ENCODE peak calls at places on chromosomes 2 and 18, in six cellular contexts. One of them, this sample, is unnamed.

GRCh38 chr2:121689356-121689755 is 40.1 kb upstream of the CLASP1 start:
- DNase-seq in left ventricle myocardium inferior: no peak
- DNase-seq in AG04449: no peak
- DNase-seq in astrocyte of the cerebellum: peak
- DNase-seq in spleen: no peak
- DNase-seq in body of pancreas: peak
- DNase-seq in this sample: peak

GRCh38 chr2:118014492-118014824 is 588 bp upstream of the CCDC93 start:
- DNase-seq in left ventricle myocardium inferior: no peak
- DNase-seq in AG04449: no peak
- DNase-seq in astrocyte of the cerebellum: no peak
- DNase-seq in spleen: no peak
- DNase-seq in body of pancreas: no peak
- DNase-seq in this sample: no peak

GRCh38 chr18:76957384-76958355 is 135.3 kb downstream of the ZNF236 start:
- DNase-seq in left ventricle myocardium inferior: no peak
- DNase-seq in AG04449: no peak
- DNase-seq in astrocyte of the cerebellum: no peak
- DNase-seq in spleen: no peak
- DNase-seq in body of pancreas: no peak
- DNase-seq in this sample: no peak

GRCh38 chr2:1450935-1451334 is 37.7 kb downstream of the TPO start:
- DNase-seq in left ventricle myocardium inferior: no peak
- DNase-seq in AG04449: no peak
- DNase-seq in astrocyte of the cerebellum: no peak
- DNase-seq in spleen: no peak
- DNase-seq in body of pancreas: no peak
- DNase-seq in this sample: no peak

GRCh38 chr2:68767031-68767961 is 32.7 kb downstream of the ARHGAP25 start:
- DNase-seq in left ventricle myocardium inferior: no peak
- DNase-seq in AG04449: no peak
- DNase-seq in astrocyte of the cerebellum: no peak
- DNase-seq in spleen: peak
- DNase-seq in body of pancreas: no peak
- DNase-seq in this sample: no peak

GRCh38 chr2:156765043-156765442 is 328.9 kb downstream of the GPD2 start:
- DNase-seq in left ventricle myocardium inferior: no peak
- DNase-seq in AG04449: no peak
- DNase-seq in astrocyte of the cerebellum: no peak
- DNase-seq in spleen: no peak
- DNase-seq in body of pancreas: no peak
- DNase-seq in this sample: no peak

GRCh38 chr18:37483984-37484892 is 81.4 kb downstream of the CELF4 start:
- DNase-seq in left ventricle myocardium inferior: no peak
- DNase-seq in AG04449: no peak
- DNase-seq in astrocyte of the cerebellum: no peak
- DNase-seq in spleen: no peak
- DNase-seq in body of pancreas: no peak
- DNase-seq in this sample: no peak

GRCh38 chr18:12015697-12016062 is 34.4 kb downstream of the IMPA2 start:
- DNase-seq in left ventricle myocardium inferior: peak
- DNase-seq in AG04449: no peak
- DNase-seq in astrocyte of the cerebellum: no peak
- DNase-seq in spleen: peak
- DNase-seq in body of pancreas: peak
- DNase-seq in this sample: no peak

GRCh38 chr18:13275075-13275474 is 56.5 kb downstream of the LDLRAD4 start:
- DNase-seq in left ventricle myocardium inferior: no peak
- DNase-seq in AG04449: no peak
- DNase-seq in astrocyte of the cerebellum: no peak
- DNase-seq in spleen: no peak
- DNase-seq in body of pancreas: no peak
- DNase-seq in this sample: no peak

GRCh38 chr18:6203791-6204190 is 210.9 kb downstream of the L3MBTL4 start:
- DNase-seq in left ventricle myocardium inferior: no peak
- DNase-seq in AG04449: no peak
- DNase-seq in astrocyte of the cerebellum: no peak
- DNase-seq in spleen: no peak
- DNase-seq in body of pancreas: peak
- DNase-seq in this sample: no peak

GRCh38 chr2:63060079-63060482 is 9.5 kb downstream of the OTX1 start:
- DNase-seq in left ventricle myocardium inferior: no peak
- DNase-seq in AG04449: no peak
- DNase-seq in astrocyte of the cerebellum: no peak
- DNase-seq in spleen: no peak
- DNase-seq in body of pancreas: no peak
- DNase-seq in this sample: no peak

GRCh38 chr2:126970583-126970982 is 71.9 kb downstream of the TEX51 start:
- DNase-seq in left ventricle myocardium inferior: no peak
- DNase-seq in AG04449: no peak
- DNase-seq in astrocyte of the cerebellum: no peak
- DNase-seq in spleen: no peak
- DNase-seq in body of pancreas: no peak
- DNase-seq in this sample: no peak

GRCh38 chr2:9594361-9595063 is 36.3 kb downstream of the YWHAQ start:
- DNase-seq in left ventricle myocardium inferior: no peak
- DNase-seq in AG04449: peak
- DNase-seq in astrocyte of the cerebellum: peak
- DNase-seq in spleen: no peak
- DNase-seq in body of pancreas: peak
- DNase-seq in this sample: peak

GRCh38 chr2:191376981-191377629 is 131.9 kb downstream of the MYO1B start:
- DNase-seq in left ventricle myocardium inferior: peak
- DNase-seq in AG04449: peak
- DNase-seq in astrocyte of the cerebellum: peak
- DNase-seq in spleen: no peak
- DNase-seq in body of pancreas: peak
- DNase-seq in this sample: peak

GRCh38 chr2:105714141-105714540 is 30.6 kb upstream of the NCK2 start:
- DNase-seq in left ventricle myocardium inferior: no peak
- DNase-seq in AG04449: no peak
- DNase-seq in astrocyte of the cerebellum: no peak
- DNase-seq in spleen: no peak
- DNase-seq in body of pancreas: no peak
- DNase-seq in this sample: no peak

GRCh38 chr2:236180831-236181453 is 12.8 kb upstream of the GBX2 start:
- DNase-seq in left ventricle myocardium inferior: no peak
- DNase-seq in AG04449: no peak
- DNase-seq in astrocyte of the cerebellum: no peak
- DNase-seq in spleen: no peak
- DNase-seq in body of pancreas: peak
- DNase-seq in this sample: no peak

GRCh38 chr2:237527241-237527640 is 39.1 kb upstream of the PRLH start:
- DNase-seq in left ventricle myocardium inferior: no peak
- DNase-seq in AG04449: no peak
- DNase-seq in astrocyte of the cerebellum: no peak
- DNase-seq in spleen: no peak
- DNase-seq in body of pancreas: no peak
- DNase-seq in this sample: no peak

GRCh38 chr2:158095912-158096311 is 5.8 kb upstream of the UPP2 start:
- DNase-seq in left ventricle myocardium inferior: no peak
- DNase-seq in AG04449: no peak
- DNase-seq in astrocyte of the cerebellum: no peak
- DNase-seq in spleen: no peak
- DNase-seq in body of pancreas: no peak
- DNase-seq in this sample: no peak

GRCh38 chr2:236818281-236819045 is 248.8 kb downstream of the ACKR3 start:
- DNase-seq in left ventricle myocardium inferior: no peak
- DNase-seq in AG04449: no peak
- DNase-seq in astrocyte of the cerebellum: no peak
- DNase-seq in spleen: no peak
- DNase-seq in body of pancreas: no peak
- DNase-seq in this sample: no peak

GRCh38 chr18:5747678-5748077 is 147.6 kb downstream of the TMEM200C start:
- DNase-seq in left ventricle myocardium inferior: no peak
- DNase-seq in AG04449: no peak
- DNase-seq in astrocyte of the cerebellum: no peak
- DNase-seq in spleen: no peak
- DNase-seq in body of pancreas: peak
- DNase-seq in this sample: no peak

GRCh38 chr2:23036683-23037082 is 348.3 kb upstream of the KLHL29 start:
- DNase-seq in left ventricle myocardium inferior: no peak
- DNase-seq in AG04449: no peak
- DNase-seq in astrocyte of the cerebellum: no peak
- DNase-seq in spleen: no peak
- DNase-seq in body of pancreas: no peak
- DNase-seq in this sample: no peak

GRCh38 chr18:7198326-7198725 is 32.6 kb upstream of the LRRC30 start:
- DNase-seq in left ventricle myocardium inferior: no peak
- DNase-seq in AG04449: no peak
- DNase-seq in astrocyte of the cerebellum: no peak
- DNase-seq in spleen: no peak
- DNase-seq in body of pancreas: no peak
- DNase-seq in this sample: no peak

GRCh38 chr2:183605440-183605839 is 481.2 kb downstream of the NUP35 start:
- DNase-seq in left ventricle myocardium inferior: no peak
- DNase-seq in AG04449: no peak
- DNase-seq in astrocyte of the cerebellum: no peak
- DNase-seq in spleen: no peak
- DNase-seq in body of pancreas: no peak
- DNase-seq in this sample: no peak

GRCh38 chr2:157220502-157220901 is 37.0 kb upstream of the GALNT5 start:
- DNase-seq in left ventricle myocardium inferior: no peak
- DNase-seq in AG04449: no peak
- DNase-seq in astrocyte of the cerebellum: no peak
- DNase-seq in spleen: no peak
- DNase-seq in body of pancreas: no peak
- DNase-seq in this sample: no peak

GRCh38 chr2:20585710-20586378 is 65.1 kb downstream of the HS1BP3 start:
- DNase-seq in left ventricle myocardium inferior: peak
- DNase-seq in AG04449: no peak
- DNase-seq in astrocyte of the cerebellum: no peak
- DNase-seq in spleen: peak
- DNase-seq in body of pancreas: no peak
- DNase-seq in this sample: no peak

GRCh38 chr2:45860136-45861106 is 208.9 kb downstream of the PRKCE start:
- DNase-seq in left ventricle myocardium inferior: peak
- DNase-seq in AG04449: no peak
- DNase-seq in astrocyte of the cerebellum: no peak
- DNase-seq in spleen: no peak
- DNase-seq in body of pancreas: peak
- DNase-seq in this sample: peak
- TF ChIP-seq CTCF in left ventricle myocardium inferior: peak
- TF ChIP-seq CTCF in AG04449: peak
- TF ChIP-seq CTCF in astrocyte of the cerebellum: no peak
- TF ChIP-seq CTCF in spleen: no peak
- TF ChIP-seq CTCF in body of pancreas: no peak
- TF ChIP-seq CTCF in this sample: peak

DNA sequence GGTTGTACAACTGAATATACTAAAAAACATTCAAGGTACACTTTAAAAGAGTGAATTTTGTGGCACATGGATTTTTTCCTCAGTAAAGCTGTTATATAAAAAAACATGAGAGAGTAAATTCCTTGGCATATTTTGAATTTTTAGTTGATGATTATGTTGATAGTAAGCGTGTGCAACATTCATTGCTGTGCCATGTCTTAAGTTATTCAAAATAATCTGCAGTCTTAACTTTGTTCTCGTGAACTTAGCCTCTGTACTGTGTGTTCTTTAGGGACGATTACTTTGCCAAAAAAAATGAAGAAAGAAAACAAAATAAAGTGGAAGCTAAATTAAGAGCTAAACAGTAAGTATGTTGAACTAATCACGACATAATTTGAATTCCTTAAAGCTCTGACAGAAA is 9.5 kb downstream of the SSB start:
- DNase-seq in left ventricle myocardium inferior: no peak
- DNase-seq in AG04449: peak
- DNase-seq in astrocyte of the cerebellum: no peak
- DNase-seq in spleen: no peak
- DNase-seq in body of pancreas: no peak
- DNase-seq in this sample: no peak
- TF ChIP-seq CTCF in left ventricle myocardium inferior: no peak
- TF ChIP-seq CTCF in AG04449: no peak
- TF ChIP-seq CTCF in astrocyte of the cerebellum: no peak
- TF ChIP-seq CTCF in spleen: no peak
- TF ChIP-seq CTCF in body of pancreas: no peak
- TF ChIP-seq CTCF in this sample: no peak

GRCh38 chr2:111121028-111121872 is 536 bp downstream of the BCL2L11 start:
- DNase-seq in left ventricle myocardium inferior: peak
- DNase-seq in AG04449: no peak
- DNase-seq in astrocyte of the cerebellum: no peak
- DNase-seq in spleen: peak
- DNase-seq in body of pancreas: peak
- DNase-seq in this sample: no peak

GRCh38 chr2:111119847-111120252 is 864 bp upstream of the BCL2L11 start:
- DNase-seq in left ventricle myocardium inferior: peak
- DNase-seq in AG04449: no peak
- DNase-seq in astrocyte of the cerebellum: no peak
- DNase-seq in spleen: no peak
- DNase-seq in body of pancreas: no peak
- DNase-seq in this sample: no peak

GRCh38 chr2:111121873-111122630 is 1.3 kb downstream of the BCL2L11 start:
- DNase-seq in left ventricle myocardium inferior: peak
- DNase-seq in AG04449: no peak
- DNase-seq in astrocyte of the cerebellum: peak
- DNase-seq in spleen: peak
- DNase-seq in body of pancreas: peak
- DNase-seq in this sample: peak

GRCh38 chr2:111119004-111119846 is 1.5 kb upstream of the BCL2L11 start:
- DNase-seq in left ventricle myocardium inferior: peak
- DNase-seq in AG04449: no peak
- DNase-seq in astrocyte of the cerebellum: no peak
- DNase-seq in spleen: peak
- DNase-seq in body of pancreas: peak
- DNase-seq in this sample: no peak

DNA sequence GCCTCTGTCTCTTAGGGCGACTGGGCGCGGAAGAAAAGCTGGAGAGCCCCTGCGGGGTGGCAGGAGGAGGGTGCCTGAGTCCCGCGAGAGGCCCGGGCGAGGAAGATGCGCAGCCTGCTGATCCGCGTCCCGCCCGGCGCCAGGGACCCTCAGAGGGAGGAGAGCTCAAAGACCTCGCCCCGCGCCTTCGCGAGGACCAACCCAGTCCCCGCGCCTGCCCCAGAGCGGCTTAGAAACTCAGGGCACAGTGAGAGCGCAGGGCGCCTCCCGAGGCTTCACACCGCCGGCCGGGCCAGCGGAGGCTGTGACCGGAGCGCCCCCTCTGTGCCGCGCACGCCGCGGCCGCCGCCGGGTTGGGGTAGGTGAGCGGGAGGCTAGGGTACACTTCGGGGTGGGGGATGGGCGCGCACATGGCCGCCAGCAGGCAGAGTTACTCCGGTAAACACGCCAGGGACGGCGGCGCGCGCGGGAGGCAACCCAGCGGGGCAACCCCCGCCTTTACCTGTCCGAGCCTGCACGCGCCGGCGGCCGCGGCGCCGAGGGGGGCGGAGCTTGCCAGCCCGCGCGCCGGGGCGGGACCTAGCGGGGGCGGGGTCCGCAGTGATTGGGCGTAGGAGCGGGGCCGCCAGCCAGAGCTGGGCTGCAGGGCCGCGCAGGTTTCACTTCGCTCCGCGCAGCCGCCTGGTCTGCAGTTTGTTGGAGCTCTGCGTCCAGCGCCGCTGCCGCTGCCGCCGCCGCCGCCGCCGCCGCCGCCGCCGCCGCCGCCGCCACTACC is at the start of gene BCL2L11:
- DNase-seq in left ventricle myocardium inferior: peak
- DNase-seq in AG04449: peak
- DNase-seq in astrocyte of the cerebellum: peak
- DNase-seq in spleen: peak
- DNase-seq in body of pancreas: peak
- DNase-seq in this sample: peak
- TF ChIP-seq CTCF in left ventricle myocardium inferior: peak
- TF ChIP-seq CTCF in AG04449: peak
- TF ChIP-seq CTCF in astrocyte of the cerebellum: peak
- TF ChIP-seq CTCF in spleen: peak
- TF ChIP-seq CTCF in body of pancreas: no peak
- TF ChIP-seq CTCF in this sample: no peak

GRCh38 chr2:131674174-131674507 is 146.5 kb downstream of the CCDC74A start:
- DNase-seq in left ventricle myocardium inferior: no peak
- DNase-seq in AG04449: no peak
- DNase-seq in astrocyte of the cerebellum: no peak
- DNase-seq in spleen: no peak
- DNase-seq in body of pancreas: no peak
- DNase-seq in this sample: no peak
- TF ChIP-seq CTCF in left ventricle myocardium inferior: peak
- TF ChIP-seq CTCF in AG04449: no peak
- TF ChIP-seq CTCF in astrocyte of the cerebellum: no peak
- TF ChIP-seq CTCF in spleen: no peak
- TF ChIP-seq CTCF in body of pancreas: no peak
- TF ChIP-seq CTCF in this sample: no peak